ENCODE peak calls at places on chromosomes 5 and 9, in four cellular contexts. F is activated T-helper 1 cell treated with anti-CD3 and anti-CD28 coated beads, Interleukin-2, amount 50 U/mL, for 16 hours; I is choroid plexus epithelial cell; S is NCI-H187 treated with DMSO at 0.1 percent for 48 hours. N is an unnamed sample.

GRCh38 chr5:179135006-179135405 is 74.8 kb downstream of the ZNF354C start:
- DNase-seq in F (no peak), I (no peak), S (no peak), N (no peak)

GRCh38 chr9:129432255-129432654 is 188.6 kb downstream of the C9orf50 start:
- DNase-seq in F (no peak), I (no peak), S (no peak), N (no peak)

GRCh38 chr9:110555971-110556370 is 23.6 kb downstream of the SVEP1 start:
- DNase-seq in F (no peak), I (peak), S (no peak), N (peak)

GRCh38 chr5:116382025-116382873 is 192.4 kb downstream of the SEMA6A start:
- DNase-seq in F (no peak), I (no peak), S (no peak), N (peak)

GRCh38 chr5:68315679-68316271 is 100.2 kb downstream of the PIK3R1 start:
- DNase-seq in F (no peak), I (no peak), S (no peak), N (no peak)

GRCh38 chr5:126970517-126971017 is 59.8 kb downstream of the MARCHF3 start:
- DNase-seq in F (no peak), I (peak), S (no peak), N (no peak)

GRCh38 chr5:160770718-160771117 is 81.3 kb downstream of the ATP10B start:
- DNase-seq in F (no peak), I (no peak), S (no peak), N (no peak)

GRCh38 chr5:137935190-137935589 is 45.9 kb downstream of the PKD2L2 start:
- DNase-seq in F (no peak), I (no peak), S (no peak), N (no peak)

GRCh38 chr9:242461-243080 is 27.9 kb downstream of the DOCK8 start:
- DNase-seq in F (no peak), I (no peak), S (no peak), N (no peak)

GRCh38 chr9:84940294-84940693 is 270.8 kb downstream of the NTRK2 start:
- DNase-seq in F (no peak), I (no peak), S (no peak), N (no peak)

GRCh38 chr5:144566747-144567415 is 396.2 kb downstream of the KCTD16 start:
- DNase-seq in F (no peak), I (no peak), S (no peak), N (no peak)

GRCh38 chr5:181260720-181261319 is at the start of gene TRIM52:
- DNase-seq in F (peak), I (peak), S (no peak), N (peak)

GRCh38 chr5:82425591-82425990 is 147.4 kb upstream of the RPS23 start:
- DNase-seq in F (no peak), I (no peak), S (no peak), N (no peak)

GRCh38 chr9:135228983-135229625 is 141.6 kb downstream of the OLFM1 start:
- DNase-seq in F (no peak), I (no peak), S (no peak), N (no peak)

GRCh38 chr5:179251276-179251969 is 93.8 kb downstream of the ADAMTS2 start:
- DNase-seq in F (no peak), I (no peak), S (no peak), N (no peak)

GRCh38 chr5:66540078-66540477 is 56.1 kb upstream of the MAST4 start:
- DNase-seq in F (no peak), I (no peak), S (no peak), N (no peak)